ENCODE peak calls at places on chromosomes 13 and 19, in nine cellular contexts. F is AG09319, B is Caco-2, V is left ventricle myocardium inferior, H is mesothelial cell of epicardium, D is mucosa of descending colon, T is astrocyte of the spinal cord, M is coronary artery, X is ascending aorta. W is an unnamed sample.

GRCh38 chr19:7682175-7682855 is 1.7 kb downstream of the TRAPPC5 start:
- DNase-seq in F (no peak), B (no peak), V (no peak), H (no peak), D (no peak), T (no peak), M (no peak), X (no peak), W (no peak)

GRCh38 chr13:81874681-81875661 is 1534.0 kb upstream of the SPRY2 start:
- DNase-seq in F (no peak), B (no peak), V (no peak), H (no peak), D (no peak), T (no peak), M (no peak), X (no peak), W (no peak)

GRCh38 chr13:112128052-112128610 is 61.2 kb downstream of the SOX1 start:
- DNase-seq in F (no peak), B (no peak), V (no peak), H (no peak), D (no peak), T (no peak), M (no peak), X (peak), W (no peak)

GRCh38 chr19:15330801-15331418 is 1.4 kb downstream of the BRD4 start:
- DNase-seq in F (no peak), B (no peak), V (no peak), H (no peak), D (no peak), T (peak), M (no peak), X (peak), W (peak)

GRCh38 chr19:9913237-9914000 is 22.9 kb downstream of the OLFM2 start:
- DNase-seq in F (no peak), B (no peak), V (peak), H (peak), D (no peak), T (no peak), M (no peak), X (no peak), W (peak)

GRCh38 chr19:4815426-4816387 is 15.8 kb downstream of the TICAM1 start:
- DNase-seq in F (peak), B (peak), V (peak), H (peak), D (peak), T (peak), M (peak), X (peak), W (peak)

GRCh38 chr19:28990522-28990921 is 222.4 kb downstream of the UQCRFS1 start:
- DNase-seq in F (no peak), B (no peak), V (no peak), H (no peak), D (no peak), T (no peak), M (no peak), X (no peak), W (no peak)

GRCh38 chr19:10295305-10295846 is 5.6 kb downstream of the ICAM5 start:
- DNase-seq in F (no peak), B (no peak), V (no peak), H (no peak), D (peak), T (no peak), M (no peak), X (no peak), W (peak)

GRCh38 chr19:7595466-7596133 is at the start of gene CAMSAP3:
- DNase-seq in F (peak), B (peak), V (no peak), H (peak), D (peak), T (no peak), M (no peak), X (no peak), W (peak)

GRCh38 chr13:45830121-45830520 is 21.4 kb downstream of the SIAH3 start:
- DNase-seq in F (no peak), B (no peak), V (no peak), H (no peak), D (no peak), T (no peak), M (peak), X (peak), W (no peak)

GRCh38 chr19:42528354-42529247 is at the start of gene CEACAM1:
- DNase-seq in F (no peak), B (peak), V (no peak), H (peak), D (peak), T (no peak), M (no peak), X (peak), W (peak)

GRCh38 chr13:47233734-47234133 is 336.9 kb upstream of the HTR2A start:
- DNase-seq in F (no peak), B (no peak), V (peak), H (no peak), D (no peak), T (no peak), M (no peak), X (no peak), W (no peak)

GRCh38 chr13:78409172-78409571 is 194.2 kb downstream of the POU4F1 start:
- DNase-seq in F (no peak), B (no peak), V (no peak), H (no peak), D (no peak), T (no peak), M (no peak), X (no peak), W (no peak)

GRCh38 chr13:20370815-20371421 is 138.8 kb upstream of the GJB6 start:
- DNase-seq in F (no peak), B (no peak), V (no peak), H (no peak), D (no peak), T (no peak), M (no peak), X (no peak), W (no peak)

GRCh38 chr19:42198676-42199439 is 18.6 kb downstream of the DEDD2 start:
- DNase-seq in F (no peak), B (no peak), V (no peak), H (no peak), D (peak), T (no peak), M (no peak), X (no peak), W (peak)

GRCh38 chr13:40777166-40777956 is 6.4 kb upstream of the MRPS31 start:
- DNase-seq in F (no peak), B (no peak), V (no peak), H (no peak), D (no peak), T (peak), M (no peak), X (no peak), W (peak)

GRCh38 chr13:113297370-113297871 is 382 bp downstream of the LAMP1 start:
- DNase-seq in F (no peak), B (no peak), V (no peak), H (peak), D (no peak), T (peak), M (peak), X (peak), W (peak)

GRCh38 chr19:57719424-57719823 is 8.0 kb downstream of the ZNF671 start:
- DNase-seq in F (no peak), B (no peak), V (no peak), H (no peak), D (no peak), T (no peak), M (no peak), X (no peak), W (no peak)

GRCh38 chr13:39032150-39032549 is 5.7 kb downstream of the PROSER1 start:
- DNase-seq in F (no peak), B (no peak), V (no peak), H (no peak), D (no peak), T (no peak), M (no peak), X (no peak), W (no peak)

GRCh38 chr13:49603318-49603717 is 18.0 kb upstream of the RCBTB1 start:
- DNase-seq in F (no peak), B (no peak), V (no peak), H (no peak), D (no peak), T (no peak), M (no peak), X (no peak), W (no peak)

GRCh38 chr19:48780684-48781391 is 25.5 kb downstream of the FGF21 start:
- DNase-seq in F (no peak), B (peak), V (no peak), H (no peak), D (no peak), T (no peak), M (no peak), X (no peak), W (no peak)

GRCh38 chr13:113411216-113412023 is 41.9 kb downstream of the ADPRHL1 start:
- DNase-seq in F (peak), B (no peak), V (peak), H (no peak), D (peak), T (peak), M (peak), X (peak), W (no peak)

GRCh38 chr19:47228937-47229673 is 1.9 kb downstream of the BBC3 start:
- DNase-seq in F (no peak), B (no peak), V (no peak), H (no peak), D (peak), T (peak), M (no peak), X (no peak), W (peak)

GRCh38 chr19:48756686-48757085 is 1.4 kb downstream of the FGF21 start:
- DNase-seq in F (no peak), B (no peak), V (no peak), H (no peak), D (no peak), T (no peak), M (no peak), X (no peak), W (no peak)

GRCh38 chr13:31282741-31283455 is 83.1 kb downstream of the B3GLCT start:
- DNase-seq in F (no peak), B (no peak), V (no peak), H (no peak), D (no peak), T (peak), M (no peak), X (no peak), W (no peak)

GRCh38 chr19:6519289-6519688 is 11.5 kb upstream of the TNFSF9 start:
- DNase-seq in F (peak), B (no peak), V (no peak), H (no peak), D (no peak), T (peak), M (no peak), X (no peak), W (peak)

GRCh38 chr13:99980201-99981114 is 1.1 kb upstream of the ZIC2 start:
- DNase-seq in F (peak), B (peak), V (peak), H (peak), D (peak), T (peak), M (no peak), X (peak), W (peak)

GRCh38 chr13:86585826-86586225 is 786.6 kb upstream of the SLITRK6 start:
- DNase-seq in F (peak), B (no peak), V (peak), H (peak), D (no peak), T (peak), M (no peak), X (no peak), W (no peak)

GRCh38 chr13:106490887-106491321 is 44.6 kb downstream of the EFNB2 start:
- DNase-seq in F (no peak), B (no peak), V (no peak), H (no peak), D (no peak), T (no peak), M (no peak), X (no peak), W (no peak)

GRCh38 chr13:91346848-91347211 is 657 bp upstream of the MIR17HG start:
- DNase-seq in F (no peak), B (no peak), V (no peak), H (peak), D (no peak), T (peak), M (no peak), X (no peak), W (peak)

GRCh38 chr19:38162094-38162493 is 61.9 kb downstream of the DPF1 start:
- DNase-seq in F (no peak), B (no peak), V (no peak), H (no peak), D (no peak), T (peak), M (no peak), X (no peak), W (no peak)

GRCh38 chr13:99385161-99385560 is 78.0 kb upstream of the GPR183 start:
- DNase-seq in F (no peak), B (no peak), V (no peak), H (no peak), D (no peak), T (no peak), M (peak), X (peak), W (no peak)

GRCh38 chr13:102564564-102564963 is 32.2 kb upstream of the TPP2 start:
- DNase-seq in F (no peak), B (no peak), V (no peak), H (no peak), D (no peak), T (no peak), M (no peak), X (no peak), W (no peak)

GRCh38 chr19:30254214-30254613 is 118.0 kb upstream of the ZNF536 start:
- DNase-seq in F (no peak), B (no peak), V (no peak), H (no peak), D (no peak), T (no peak), M (no peak), X (no peak), W (no peak)

GRCh38 chr19:34497112-34497805 is 15.7 kb downstream of the WTIP start:
- DNase-seq in F (no peak), B (no peak), V (no peak), H (no peak), D (no peak), T (no peak), M (no peak), X (no peak), W (no peak)

GRCh38 chr19:5782322-5782721 is 2.2 kb downstream of the PRR22 start:
- DNase-seq in F (no peak), B (no peak), V (no peak), H (no peak), D (no peak), T (no peak), M (no peak), X (no peak), W (no peak)

GRCh38 chr19:42316223-42317211 is 3.4 kb downstream of the TMEM145 start:
- DNase-seq in F (no peak), B (no peak), V (no peak), H (no peak), D (peak), T (no peak), M (no peak), X (no peak), W (peak)

GRCh38 chr19:9865732-9866627 is 30.9 kb downstream of the PIN1 start:
- DNase-seq in F (no peak), B (no peak), V (no peak), H (no peak), D (no peak), T (no peak), M (no peak), X (no peak), W (no peak)

GRCh38 chr19:16266586-16266942 is 58.1 kb upstream of the KLF2 start:
- DNase-seq in F (no peak), B (no peak), V (no peak), H (no peak), D (no peak), T (no peak), M (no peak), X (no peak), W (no peak)

GRCh38 chr13:109608032-109608431 is 178.4 kb downstream of the IRS2 start:
- DNase-seq in F (no peak), B (no peak), V (no peak), H (no peak), D (no peak), T (no peak), M (no peak), X (no peak), W (no peak)

GRCh38 chr13:109611912-109612691 is 174.3 kb downstream of the IRS2 start:
- DNase-seq in F (no peak), B (no peak), V (no peak), H (no peak), D (no peak), T (no peak), M (no peak), X (no peak), W (no peak)

GRCh38 chr13:109606404-109607028 is 179.9 kb downstream of the IRS2 start:
- DNase-seq in F (no peak), B (no peak), V (no peak), H (no peak), D (no peak), T (no peak), M (no peak), X (no peak), W (no peak)

GRCh38 chr13:109608503-109608902 is 177.9 kb downstream of the IRS2 start:
- DNase-seq in F (no peak), B (no peak), V (no peak), H (no peak), D (no peak), T (no peak), M (no peak), X (no peak), W (no peak)

DNA sequence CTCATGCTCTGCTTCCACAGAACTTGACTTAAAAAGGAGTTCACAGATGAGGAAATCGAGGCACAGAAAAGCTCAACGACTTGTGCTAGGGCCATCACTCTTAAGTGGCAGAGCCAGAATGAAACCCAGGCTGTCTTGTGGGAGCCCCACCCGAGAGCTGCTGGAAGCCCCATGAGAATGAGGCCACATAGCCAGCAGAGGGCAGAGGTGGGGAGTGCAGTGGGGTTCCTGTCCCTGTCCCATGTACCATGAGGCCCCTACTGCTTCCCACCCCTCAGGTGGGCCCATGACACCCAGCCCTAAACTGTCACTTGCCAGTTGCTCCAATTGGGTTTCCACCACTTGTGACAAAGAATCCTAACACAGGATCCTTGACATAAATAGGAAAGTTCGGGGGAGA is 175.9 kb downstream of the IRS2 start:
- DNase-seq in F (no peak), B (peak), V (peak), H (no peak), D (peak), T (no peak), M (no peak), X (no peak), W (no peak)
- TF ChIP-seq CTCF in F (peak), B (peak), V (peak), H (no peak), D (peak), T (peak), M (no peak), X (no peak), W (peak)

GRCh38 chr13:24539500-24540165 is 27.1 kb upstream of the PARP4 start:
- DNase-seq in F (no peak), B (no peak), V (no peak), H (no peak), D (no peak), T (no peak), M (no peak), X (no peak), W (no peak)
- TF ChIP-seq CTCF in F (no peak), B (no peak), V (no peak), H (no peak), D (no peak), T (no peak), M (no peak), X (no peak), W (no peak)

GRCh38 chr13:24313449-24313848 is 4.1 kb downstream of the C1QTNF9 start:
- DNase-seq in F (no peak), B (no peak), V (no peak), H (no peak), D (no peak), T (no peak), M (no peak), X (no peak), W (no peak)
- TF ChIP-seq CTCF in F (peak), B (no peak), V (peak), H (no peak), D (no peak), T (peak), M (no peak), X (no peak), W (no peak)

GRCh38 chr19:11295665-11296245 is at the start of gene TSPAN16:
- DNase-seq in F (no peak), B (no peak), V (no peak), H (no peak), D (peak), T (no peak), M (no peak), X (no peak), W (no peak)
- TF ChIP-seq CTCF in F (peak), B (no peak), V (no peak), H (no peak), D (no peak), T (peak), M (no peak), X (no peak), W (no peak)

GRCh38 chr13:59364508-59365187 is 799.1 kb downstream of the DIAPH3 start:
- DNase-seq in F (no peak), B (no peak), V (no peak), H (no peak), D (no peak), T (no peak), M (no peak), X (no peak), W (no peak)
- TF ChIP-seq CTCF in F (no peak), B (no peak), V (peak), H (no peak), D (no peak), T (no peak), M (no peak), X (no peak), W (no peak)

GRCh38 chr19:40247178-40247577 is 20.7 kb upstream of the CCNP start:
- DNase-seq in F (no peak), B (no peak), V (no peak), H (no peak), D (no peak), T (no peak), M (no peak), X (no peak), W (no peak)

GRCh38 chr19:40249201-40249600 is 22.7 kb upstream of the CCNP start:
- DNase-seq in F (no peak), B (no peak), V (no peak), H (no peak), D (no peak), T (no peak), M (no peak), X (no peak), W (no peak)

GRCh38 chr19:40249781-40250180 is 23.3 kb upstream of the CCNP start:
- DNase-seq in F (no peak), B (no peak), V (no peak), H (no peak), D (no peak), T (no peak), M (no peak), X (no peak), W (no peak)

GRCh38 chr19:40246292-40247073 is 20.0 kb upstream of the CCNP start:
- DNase-seq in F (no peak), B (no peak), V (no peak), H (no peak), D (no peak), T (no peak), M (no peak), X (no peak), W (no peak)

DNA sequence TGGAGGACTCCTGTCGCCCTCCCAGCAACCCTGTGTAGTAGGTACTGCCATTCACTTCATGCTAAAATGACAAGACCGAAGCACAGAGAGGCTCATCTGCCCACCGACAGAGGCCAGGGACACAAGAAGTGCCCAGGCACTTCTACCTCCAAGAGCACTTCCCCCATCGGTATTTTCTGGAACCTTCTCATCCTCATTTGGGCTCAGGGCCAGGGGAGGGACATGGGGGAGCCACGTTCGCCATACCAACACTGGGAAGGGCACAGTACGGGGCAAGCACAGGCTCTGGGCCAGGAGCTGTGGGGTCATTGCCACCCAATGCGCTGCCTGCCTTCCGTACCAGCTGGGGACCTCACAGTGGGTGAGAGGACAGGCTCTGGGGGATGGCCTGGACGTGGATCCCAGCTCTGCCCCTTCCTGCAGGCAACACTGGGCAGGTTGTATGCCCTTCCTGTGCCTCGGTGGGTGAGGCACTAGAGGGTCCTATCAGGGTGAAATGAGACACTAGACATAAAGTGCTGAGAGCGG is 21.3 kb upstream of the CCNP start:
- DNase-seq in F (no peak), B (no peak), V (no peak), H (no peak), D (no peak), T (no peak), M (no peak), X (no peak), W (no peak)
- TF ChIP-seq CTCF in F (no peak), B (no peak), V (no peak), H (no peak), D (no peak), T (no peak), M (no peak), X (no peak), W (no peak)

GRCh38 chr19:13128583-13128982 is 10.5 kb downstream of the NACC1 start:
- DNase-seq in F (no peak), B (no peak), V (no peak), H (no peak), D (no peak), T (no peak), M (no peak), X (no peak), W (no peak)
- TF ChIP-seq CTCF in F (no peak), B (no peak), V (no peak), H (no peak), D (no peak), T (no peak), M (no peak), X (no peak), W (no peak)

GRCh38 chr19:35977446-35978222 is 17.4 kb upstream of the SDHAF1 start:
- DNase-seq in F (no peak), B (no peak), V (no peak), H (no peak), D (no peak), T (no peak), M (no peak), X (no peak), W (no peak)
- TF ChIP-seq CTCF in F (no peak), B (no peak), V (no peak), H (no peak), D (no peak), T (peak), M (no peak), X (no peak), W (peak)